ENCODE peak calls at places on chromosomes 3 and 15, in six cellular contexts. One of them, this sample, is unnamed. For H3K4me1, the result is how much of the 10 kb centered on the place peaks cover.

GRCh38 chr15:43769584-43770228 is 7.1 kb downstream of the ELL3 start:
- DNase-seq in A549: peak
- DNase-seq in prostate gland: no peak
- DNase-seq in lung: no peak
- DNase-seq in psoas muscle: no peak
- DNase-seq in lower lobe of right lung: peak
- DNase-seq in this sample: peak

GRCh38 chr3:122000936-122001605 is 21.0 kb downstream of the ILDR1 start:
- DNase-seq in A549: peak
- DNase-seq in psoas muscle: no peak
- DNase-seq in prostate gland: no peak
- DNase-seq in lower lobe of right lung: no peak
- DNase-seq in lung: no peak
- DNase-seq in this sample: no peak

GRCh38 chr3:96370637-96371036 is 443.8 kb upstream of the EPHA6 start:
- DNase-seq in lower lobe of right lung: no peak
- DNase-seq in A549: no peak
- DNase-seq in prostate gland: no peak
- DNase-seq in psoas muscle: no peak
- DNase-seq in lung: no peak
- DNase-seq in this sample: no peak

GRCh38 chr3:141499304-141499703 is 12.5 kb downstream of the RASA2 start:
- DNase-seq in lower lobe of right lung: no peak
- DNase-seq in prostate gland: no peak
- DNase-seq in A549: no peak
- DNase-seq in lung: no peak
- DNase-seq in psoas muscle: no peak
- DNase-seq in this sample: no peak

GRCh38 chr15:74978503-74978902 is 16.9 kb upstream of the SCAMP5 start:
- DNase-seq in prostate gland: no peak
- DNase-seq in lower lobe of right lung: no peak
- DNase-seq in A549: no peak
- DNase-seq in psoas muscle: no peak
- DNase-seq in lung: no peak
- DNase-seq in this sample: peak

GRCh38 chr15:51724673-51725072 is 12.8 kb downstream of the LYSMD2 start:
- DNase-seq in A549: no peak
- DNase-seq in lung: no peak
- DNase-seq in psoas muscle: no peak
- DNase-seq in lower lobe of right lung: no peak
- DNase-seq in prostate gland: no peak
- DNase-seq in this sample: no peak

GRCh38 chr15:85624241-85624855 is 170.4 kb downstream of the KLHL25 start:
- DNase-seq in prostate gland: no peak
- DNase-seq in lower lobe of right lung: no peak
- DNase-seq in A549: no peak
- DNase-seq in lung: no peak
- DNase-seq in psoas muscle: no peak
- DNase-seq in this sample: no peak

GRCh38 chr3:158494657-158495056 is 76.3 kb upstream of the MLF1 start:
- DNase-seq in psoas muscle: no peak
- DNase-seq in A549: no peak
- DNase-seq in lung: no peak
- DNase-seq in prostate gland: no peak
- DNase-seq in lower lobe of right lung: no peak
- DNase-seq in this sample: no peak

DNA sequence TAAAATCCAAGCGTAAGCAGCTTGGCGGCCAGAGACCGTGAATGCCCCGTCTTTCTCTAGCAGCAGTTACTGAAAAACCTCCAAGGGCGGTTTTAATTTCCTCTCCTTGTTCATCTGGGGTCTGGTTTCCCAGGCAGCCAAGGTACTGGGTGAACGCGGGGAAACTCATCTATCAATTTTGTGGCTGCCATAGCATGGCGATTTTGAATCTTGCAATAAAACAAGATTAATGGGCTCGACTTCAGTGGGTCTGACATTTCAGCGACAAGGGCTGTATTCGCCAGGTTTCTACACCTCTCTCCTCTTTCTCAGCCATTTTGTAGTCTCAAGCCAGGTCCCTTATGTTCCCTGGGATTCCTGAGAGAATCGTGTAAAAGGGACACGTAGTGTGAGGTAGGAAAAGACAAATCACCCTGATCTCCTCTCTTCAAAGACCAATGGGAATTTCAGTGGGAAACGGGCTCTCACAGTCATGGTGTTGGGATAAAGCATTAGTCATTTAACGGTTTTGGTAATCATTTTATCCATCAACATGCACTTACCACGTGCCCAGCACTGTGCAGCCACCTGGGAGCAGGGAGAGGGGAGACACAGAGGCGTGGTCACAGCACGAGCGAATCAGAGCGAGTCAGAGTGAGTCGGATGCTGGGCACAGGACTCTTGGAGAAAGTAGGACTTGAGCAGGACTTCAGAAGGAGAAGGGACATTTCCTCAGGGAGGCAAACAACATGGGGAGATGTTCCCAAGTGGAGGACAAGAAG is 130.6 kb downstream of the MINAR1 start:
- DNase-seq in lower lobe of right lung: no peak
- DNase-seq in psoas muscle: no peak
- DNase-seq in A549: no peak
- DNase-seq in prostate gland: no peak
- DNase-seq in lung: no peak
- DNase-seq in this sample: no peak
- H3K4me3 ChIP-seq in lower lobe of right lung: no peak
- H3K4me3 ChIP-seq in psoas muscle: no peak
- H3K4me3 ChIP-seq in A549: no peak
- H3K4me3 ChIP-seq in prostate gland: no peak
- H3K4me3 ChIP-seq in lung: no peak
- H3K4me3 ChIP-seq in this sample: no peak

DNA sequence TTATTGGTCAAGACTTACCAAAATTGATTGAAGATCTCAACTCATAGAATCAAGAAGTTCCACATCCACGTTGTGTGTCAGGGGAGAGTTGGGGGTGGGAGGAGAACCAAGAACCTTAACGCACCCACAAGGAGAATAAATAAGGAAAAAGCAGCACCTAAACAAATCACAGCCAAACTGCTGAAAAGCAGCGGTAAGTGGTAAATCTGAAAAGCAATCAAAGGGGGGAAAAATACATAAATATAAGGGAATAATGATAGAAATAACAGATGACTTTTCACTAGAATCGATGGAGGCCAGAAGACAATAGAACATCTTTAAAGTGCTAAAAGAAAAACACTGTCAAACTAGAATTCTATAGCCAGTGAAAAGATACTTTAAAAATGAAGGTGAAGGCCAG is 20.1 kb upstream of the BHLHE40 start:
- DNase-seq in prostate gland: no peak
- DNase-seq in lung: no peak
- DNase-seq in A549: no peak
- DNase-seq in lower lobe of right lung: no peak
- DNase-seq in psoas muscle: no peak
- DNase-seq in this sample: no peak
- H3K4me1 ChIP-seq in prostate gland: under half
- H3K4me1 ChIP-seq in lung: under half
- H3K4me1 ChIP-seq in A549: under half
- H3K4me1 ChIP-seq in lower lobe of right lung: under half
- H3K4me1 ChIP-seq in psoas muscle: under half
- H3K4me1 ChIP-seq in this sample: under half

GRCh38 chr3:187975571-187976360 is 178.2 kb upstream of the LPP start:
- DNase-seq in lung: no peak
- DNase-seq in psoas muscle: peak
- DNase-seq in lower lobe of right lung: no peak
- DNase-seq in prostate gland: no peak
- DNase-seq in A549: no peak
- DNase-seq in this sample: peak

GRCh38 chr3:187973977-187974856 is 179.7 kb upstream of the LPP start:
- DNase-seq in psoas muscle: no peak
- DNase-seq in lung: no peak
- DNase-seq in prostate gland: no peak
- DNase-seq in lower lobe of right lung: no peak
- DNase-seq in A549: no peak
- DNase-seq in this sample: no peak

GRCh38 chr3:187976361-187976900 is 177.5 kb upstream of the LPP start:
- DNase-seq in lower lobe of right lung: no peak
- DNase-seq in psoas muscle: no peak
- DNase-seq in prostate gland: no peak
- DNase-seq in lung: no peak
- DNase-seq in A549: no peak
- DNase-seq in this sample: peak

GRCh38 chr3:187972454-187972853 is 181.5 kb upstream of the LPP start:
- DNase-seq in A549: no peak
- DNase-seq in lower lobe of right lung: no peak
- DNase-seq in prostate gland: no peak
- DNase-seq in lung: no peak
- DNase-seq in psoas muscle: no peak
- DNase-seq in this sample: no peak

GRCh38 chr3:187974857-187975257 is 179.1 kb upstream of the LPP start:
- DNase-seq in lung: no peak
- DNase-seq in psoas muscle: no peak
- DNase-seq in A549: no peak
- DNase-seq in prostate gland: no peak
- DNase-seq in lower lobe of right lung: no peak
- DNase-seq in this sample: no peak
- H3K4me3 ChIP-seq in lung: no peak
- H3K4me3 ChIP-seq in psoas muscle: no peak
- H3K4me3 ChIP-seq in A549: no peak
- H3K4me3 ChIP-seq in prostate gland: no peak
- H3K4me3 ChIP-seq in lower lobe of right lung: no peak
- H3K4me3 ChIP-seq in this sample: no peak

GRCh38 chr3:52278510-52279069 is at the start of gene WDR82:
- DNase-seq in lower lobe of right lung: peak
- DNase-seq in prostate gland: peak
- DNase-seq in A549: peak
- DNase-seq in psoas muscle: peak
- DNase-seq in lung: peak
- DNase-seq in this sample: peak

GRCh38 chr3:52277972-52278509 is 408 bp downstream of the WDR82 start:
- DNase-seq in lower lobe of right lung: peak
- DNase-seq in psoas muscle: peak
- DNase-seq in lung: peak
- DNase-seq in A549: peak
- DNase-seq in prostate gland: peak
- DNase-seq in this sample: no peak

GRCh38 chr3:52281980-52282801 is 3.7 kb upstream of the WDR82 start:
- DNase-seq in prostate gland: no peak
- DNase-seq in lower lobe of right lung: no peak
- DNase-seq in psoas muscle: no peak
- DNase-seq in A549: no peak
- DNase-seq in lung: no peak
- DNase-seq in this sample: no peak

GRCh38 chr3:52277071-52277964 is 1.1 kb downstream of the WDR82 start:
- DNase-seq in lung: peak
- DNase-seq in A549: peak
- DNase-seq in lower lobe of right lung: peak
- DNase-seq in prostate gland: peak
- DNase-seq in psoas muscle: peak
- DNase-seq in this sample: peak

GRCh38 chr3:52280046-52280445 is 1.6 kb upstream of the WDR82 start:
- DNase-seq in lung: no peak
- DNase-seq in A549: no peak
- DNase-seq in lower lobe of right lung: no peak
- DNase-seq in psoas muscle: no peak
- DNase-seq in prostate gland: no peak
- DNase-seq in this sample: peak
- H3K4me1 ChIP-seq in lung: under half
- H3K4me1 ChIP-seq in A549: half or more
- H3K4me1 ChIP-seq in lower lobe of right lung: under half
- H3K4me1 ChIP-seq in psoas muscle: under half
- H3K4me1 ChIP-seq in prostate gland: under half
- H3K4me1 ChIP-seq in this sample: under half